ENCODE peak calls at places on chromosomes 5 and 9, in six cellular contexts. One of them, this sample, is unnamed.

GRCh38 chr9:88980732-88981336 is 10.4 kb upstream of the S1PR3 start:
- DNase-seq in mesenchymal stem cell: no peak
- DNase-seq in H9: no peak
- DNase-seq in H1: no peak
- DNase-seq in neuronal stem cell: no peak
- DNase-seq in mesendoderm: no peak
- DNase-seq in this sample: peak

GRCh38 chr9:136773386-136774044 is 9.2 kb upstream of the LCN15 start:
- DNase-seq in mesenchymal stem cell: no peak
- DNase-seq in H9: peak
- DNase-seq in H1: no peak
- DNase-seq in neuronal stem cell: no peak
- DNase-seq in mesendoderm: peak
- DNase-seq in this sample: no peak

GRCh38 chr5:158023266-158023665 is 164.3 kb upstream of the CLINT1 start:
- DNase-seq in mesenchymal stem cell: no peak
- DNase-seq in H9: no peak
- DNase-seq in H1: no peak
- DNase-seq in neuronal stem cell: no peak
- DNase-seq in mesendoderm: no peak
- DNase-seq in this sample: peak

GRCh38 chr5:149448831-149449714 is 70.0 kb upstream of the IL17B start:
- DNase-seq in mesenchymal stem cell: peak
- DNase-seq in H9: no peak
- DNase-seq in H1: no peak
- DNase-seq in neuronal stem cell: no peak
- DNase-seq in mesendoderm: peak
- DNase-seq in this sample: no peak

GRCh38 chr9:94782367-94783120 is 56.0 kb downstream of the AOPEP start:
- DNase-seq in mesenchymal stem cell: no peak
- DNase-seq in H9: no peak
- DNase-seq in H1: no peak
- DNase-seq in neuronal stem cell: no peak
- DNase-seq in mesendoderm: no peak
- DNase-seq in this sample: peak

GRCh38 chr9:114930063-114930812 is at the start of gene TNFSF8:
- DNase-seq in mesenchymal stem cell: no peak
- DNase-seq in H9: no peak
- DNase-seq in H1: no peak
- DNase-seq in neuronal stem cell: no peak
- DNase-seq in mesendoderm: no peak
- DNase-seq in this sample: no peak

GRCh38 chr5:34585601-34586104 is 70.5 kb upstream of the RAI14 start:
- DNase-seq in mesenchymal stem cell: peak
- DNase-seq in H9: no peak
- DNase-seq in H1: no peak
- DNase-seq in neuronal stem cell: no peak
- DNase-seq in mesendoderm: no peak
- DNase-seq in this sample: peak

GRCh38 chr5:177142029-177142681 is 8.6 kb downstream of the NSD1 start:
- DNase-seq in mesenchymal stem cell: peak
- DNase-seq in H9: no peak
- DNase-seq in H1: no peak
- DNase-seq in neuronal stem cell: no peak
- DNase-seq in mesendoderm: peak
- DNase-seq in this sample: peak

GRCh38 chr9:87694236-87694755 is 31.6 kb upstream of the CTSL start:
- DNase-seq in mesenchymal stem cell: no peak
- DNase-seq in H9: peak
- DNase-seq in H1: no peak
- DNase-seq in neuronal stem cell: no peak
- DNase-seq in mesendoderm: no peak
- DNase-seq in this sample: no peak

GRCh38 chr5:148457183-148457620 is 73.4 kb downstream of the FBXO38 start:
- DNase-seq in mesenchymal stem cell: peak
- DNase-seq in H9: no peak
- DNase-seq in H1: no peak
- DNase-seq in neuronal stem cell: no peak
- DNase-seq in mesendoderm: peak
- DNase-seq in this sample: no peak

DNA sequence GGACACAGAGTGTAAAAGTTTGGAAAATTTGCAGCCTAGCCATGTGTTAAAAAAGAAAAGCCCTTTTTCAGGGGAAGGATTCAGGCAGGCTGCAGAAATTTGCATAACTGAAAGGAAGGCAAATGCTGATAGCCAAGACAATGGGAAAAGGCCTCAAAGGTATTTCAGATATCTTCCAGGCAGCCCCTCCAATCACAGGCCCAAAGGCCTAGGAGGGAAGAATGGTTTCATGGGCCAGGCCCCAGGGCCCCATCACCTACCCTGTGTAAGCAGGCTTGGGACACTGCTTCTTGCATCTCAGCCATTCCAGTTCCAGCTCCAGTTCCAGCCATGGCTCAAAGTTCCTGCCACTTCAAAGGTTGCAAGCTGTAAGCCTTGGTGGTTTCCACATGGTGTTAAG is 4.8 kb downstream of the S100Z start:
- DNase-seq in mesenchymal stem cell: no peak
- DNase-seq in H9: no peak
- DNase-seq in H1: no peak
- DNase-seq in neuronal stem cell: no peak
- DNase-seq in mesendoderm: peak
- DNase-seq in this sample: no peak
- H2BK15ac ChIP-seq in mesenchymal stem cell: no peak
- H2BK15ac ChIP-seq in H9: no peak
- H2BK15ac ChIP-seq in H1: no peak
- H2BK15ac ChIP-seq in neuronal stem cell: no peak
- H2BK15ac ChIP-seq in mesendoderm: no peak
- H2BK15ac ChIP-seq in this sample: no peak

GRCh38 chr9:116697887-116698286 is 10.8 kb downstream of the TRIM32 start:
- DNase-seq in mesenchymal stem cell: no peak
- DNase-seq in H9: no peak
- DNase-seq in H1: no peak
- DNase-seq in neuronal stem cell: no peak
- DNase-seq in mesendoderm: no peak
- DNase-seq in this sample: no peak
- H2BK15ac ChIP-seq in mesenchymal stem cell: no peak
- H2BK15ac ChIP-seq in H9: no peak
- H2BK15ac ChIP-seq in H1: no peak
- H2BK15ac ChIP-seq in neuronal stem cell: no peak
- H2BK15ac ChIP-seq in mesendoderm: no peak
- H2BK15ac ChIP-seq in this sample: no peak

DNA sequence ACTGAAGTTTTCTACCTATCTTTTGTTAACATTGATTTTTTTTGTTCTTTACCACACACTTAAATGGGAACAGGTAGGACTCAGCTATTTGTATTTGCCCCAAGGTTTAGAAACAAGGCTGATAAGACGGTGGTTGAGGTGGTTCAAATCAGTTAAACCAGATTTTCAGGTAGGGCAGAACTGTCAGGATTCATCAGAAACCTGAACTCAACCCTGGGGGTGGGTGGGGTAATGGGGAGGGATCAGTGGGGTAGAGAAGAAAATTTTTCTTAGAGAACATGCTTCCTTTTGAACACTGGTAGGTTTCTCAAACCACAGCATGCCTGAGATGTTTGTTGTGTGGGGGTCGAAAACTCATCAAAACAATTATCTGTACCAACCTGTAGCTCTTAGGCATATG is 113.0 kb downstream of the BASP1 start:
- DNase-seq in mesenchymal stem cell: no peak
- DNase-seq in H9: no peak
- DNase-seq in H1: no peak
- DNase-seq in neuronal stem cell: no peak
- DNase-seq in mesendoderm: no peak
- DNase-seq in this sample: no peak
- H2BK15ac ChIP-seq in mesenchymal stem cell: no peak
- H2BK15ac ChIP-seq in H9: no peak
- H2BK15ac ChIP-seq in H1: no peak
- H2BK15ac ChIP-seq in neuronal stem cell: no peak
- H2BK15ac ChIP-seq in mesendoderm: no peak
- H2BK15ac ChIP-seq in this sample: no peak

DNA sequence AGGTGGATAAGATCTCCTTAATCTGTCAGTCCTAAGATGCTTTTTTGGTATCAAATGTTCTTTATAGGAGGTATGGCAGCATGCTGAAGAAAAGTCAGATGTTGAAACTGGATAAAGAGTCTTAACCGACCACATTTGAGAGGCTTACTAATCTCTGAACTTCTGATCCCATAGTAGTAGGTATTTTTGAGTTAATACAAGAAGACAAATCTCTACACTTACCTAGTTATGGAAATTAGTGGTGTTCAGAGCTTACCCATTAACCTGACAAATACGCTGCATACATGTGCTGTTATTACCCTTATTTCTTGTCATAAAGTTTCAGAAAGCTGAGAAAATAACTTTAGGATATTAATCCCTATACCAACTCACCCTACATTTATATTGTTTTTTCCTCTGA is 83.0 kb downstream of the ISL1 start:
- DNase-seq in mesenchymal stem cell: no peak
- DNase-seq in H9: no peak
- DNase-seq in H1: no peak
- DNase-seq in neuronal stem cell: no peak
- DNase-seq in mesendoderm: no peak
- DNase-seq in this sample: no peak
- H2BK15ac ChIP-seq in mesenchymal stem cell: no peak
- H2BK15ac ChIP-seq in H9: no peak
- H2BK15ac ChIP-seq in H1: no peak
- H2BK15ac ChIP-seq in neuronal stem cell: no peak
- H2BK15ac ChIP-seq in mesendoderm: no peak
- H2BK15ac ChIP-seq in this sample: no peak

GRCh38 chr9:13648676-13649075 is 369.2 kb upstream of the MPDZ start:
- DNase-seq in mesenchymal stem cell: no peak
- DNase-seq in H9: no peak
- DNase-seq in H1: no peak
- DNase-seq in neuronal stem cell: no peak
- DNase-seq in mesendoderm: peak
- DNase-seq in this sample: no peak

GRCh38 chr9:13651526-13651925 is 372.0 kb upstream of the MPDZ start:
- DNase-seq in mesenchymal stem cell: no peak
- DNase-seq in H9: no peak
- DNase-seq in H1: no peak
- DNase-seq in neuronal stem cell: no peak
- DNase-seq in mesendoderm: no peak
- DNase-seq in this sample: no peak

GRCh38 chr9:13648068-13648467 is 368.6 kb upstream of the MPDZ start:
- DNase-seq in mesenchymal stem cell: no peak
- DNase-seq in H9: no peak
- DNase-seq in H1: no peak
- DNase-seq in neuronal stem cell: no peak
- DNase-seq in mesendoderm: no peak
- DNase-seq in this sample: no peak

GRCh38 chr9:13646500-13646899 is 367.0 kb upstream of the MPDZ start:
- DNase-seq in mesenchymal stem cell: no peak
- DNase-seq in H9: no peak
- DNase-seq in H1: no peak
- DNase-seq in neuronal stem cell: no peak
- DNase-seq in mesendoderm: peak
- DNase-seq in this sample: no peak

DNA sequence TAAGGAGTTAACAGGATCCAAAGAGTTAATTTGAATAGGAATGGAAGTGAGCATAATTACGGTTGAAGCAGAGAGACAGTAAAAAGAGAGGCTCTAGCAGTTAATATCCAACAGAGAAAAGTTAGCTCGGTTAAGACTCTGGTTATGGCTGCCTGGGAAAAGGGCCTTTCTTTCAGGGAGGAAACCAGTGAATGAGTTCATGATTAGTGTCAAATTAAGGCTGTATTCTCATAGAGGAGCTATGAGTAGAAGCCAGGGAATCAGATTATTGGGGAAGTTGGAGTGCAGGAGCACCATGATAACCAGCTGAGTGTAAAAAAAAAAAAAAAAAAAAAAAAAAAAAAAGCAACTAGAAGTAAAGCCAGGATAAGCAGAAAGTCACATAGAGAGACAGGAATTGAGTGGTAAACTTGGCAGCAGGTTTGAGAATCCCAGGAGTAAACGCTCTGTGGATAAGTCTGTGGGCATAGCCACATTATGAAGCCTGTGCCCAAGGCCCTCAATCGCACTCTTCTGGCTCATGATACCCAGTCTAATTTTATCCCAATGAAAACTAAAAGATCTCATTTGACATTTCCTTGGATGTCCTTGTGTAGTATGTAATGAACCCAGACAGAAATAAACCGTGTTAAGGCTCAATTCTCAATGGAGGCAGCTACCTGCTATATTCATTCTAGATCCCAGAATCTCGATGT is 372.6 kb upstream of the MPDZ start:
- DNase-seq in mesenchymal stem cell: no peak
- DNase-seq in H9: no peak
- DNase-seq in H1: no peak
- DNase-seq in neuronal stem cell: no peak
- DNase-seq in mesendoderm: no peak
- DNase-seq in this sample: no peak
- H2BK15ac ChIP-seq in mesenchymal stem cell: no peak
- H2BK15ac ChIP-seq in H9: no peak
- H2BK15ac ChIP-seq in H1: no peak
- H2BK15ac ChIP-seq in neuronal stem cell: no peak
- H2BK15ac ChIP-seq in mesendoderm: no peak
- H2BK15ac ChIP-seq in this sample: no peak

GRCh38 chr5:135502836-135503520 is 32.8 kb downstream of the NEUROG1 start:
- DNase-seq in mesenchymal stem cell: no peak
- DNase-seq in H9: no peak
- DNase-seq in H1: no peak
- DNase-seq in neuronal stem cell: no peak
- DNase-seq in mesendoderm: no peak
- DNase-seq in this sample: no peak
- H2BK15ac ChIP-seq in mesenchymal stem cell: no peak
- H2BK15ac ChIP-seq in H9: no peak
- H2BK15ac ChIP-seq in H1: no peak
- H2BK15ac ChIP-seq in neuronal stem cell: no peak
- H2BK15ac ChIP-seq in mesendoderm: no peak
- H2BK15ac ChIP-seq in this sample: no peak

This sample was measured in IMR-90.